ENCODE peak calls at places on chromosomes 5 and 9, in seven cellular contexts. One of them, this sample, is unnamed.

GRCh38 chr9:121906074-121906520 is 187.0 kb downstream of the TTLL11 start:
- DNase-seq in K562: no peak
- DNase-seq in H1: no peak
- DNase-seq in HepG2: no peak
- DNase-seq in GM12878: no peak
- DNase-seq in WTC11: no peak
- DNase-seq in HEK293T: no peak
- DNase-seq in this sample: no peak

GRCh38 chr5:141326088-141326854 is 4.0 kb upstream of the PCDHGA1 start:
- DNase-seq in K562: peak
- DNase-seq in H1: no peak
- DNase-seq in GM12878: no peak
- DNase-seq in HEK293T: peak
- DNase-seq in HepG2: peak
- DNase-seq in WTC11: peak
- DNase-seq in this sample: no peak

GRCh38 chr5:133839721-133840120 is 128.7 kb downstream of the C5orf15 start:
- DNase-seq in HEK293T: no peak
- DNase-seq in WTC11: no peak
- DNase-seq in HepG2: no peak
- DNase-seq in H1: no peak
- DNase-seq in K562: no peak
- DNase-seq in GM12878: no peak
- DNase-seq in this sample: no peak

GRCh38 chr9:89923961-89924504 is 319.2 kb downstream of the GADD45G start:
- DNase-seq in WTC11: no peak
- DNase-seq in GM12878: no peak
- DNase-seq in HEK293T: no peak
- DNase-seq in HepG2: peak
- DNase-seq in K562: no peak
- DNase-seq in H1: no peak
- DNase-seq in this sample: no peak

GRCh38 chr5:34998058-34998789 is 49.5 kb downstream of the AGXT2 start:
- DNase-seq in HEK293T: no peak
- DNase-seq in WTC11: no peak
- DNase-seq in H1: no peak
- DNase-seq in GM12878: no peak
- DNase-seq in K562: no peak
- DNase-seq in HepG2: no peak
- DNase-seq in this sample: no peak

GRCh38 chr5:142186821-142187594 is 78.4 kb downstream of the NDFIP1 start:
- DNase-seq in GM12878: no peak
- DNase-seq in H1: no peak
- DNase-seq in HepG2: peak
- DNase-seq in HEK293T: no peak
- DNase-seq in WTC11: no peak
- DNase-seq in K562: peak
- DNase-seq in this sample: no peak

GRCh38 chr5:34858798-34859197 is 19.8 kb downstream of the TTC23L start:
- DNase-seq in HepG2: no peak
- DNase-seq in WTC11: no peak
- DNase-seq in GM12878: no peak
- DNase-seq in K562: no peak
- DNase-seq in HEK293T: no peak
- DNase-seq in H1: no peak
- DNase-seq in this sample: no peak

GRCh38 chr9:125861405-125862063 is 114.4 kb downstream of the PBX3 start:
- DNase-seq in HepG2: no peak
- DNase-seq in HEK293T: no peak
- DNase-seq in WTC11: no peak
- DNase-seq in H1: no peak
- DNase-seq in GM12878: no peak
- DNase-seq in K562: no peak
- DNase-seq in this sample: no peak

GRCh38 chr5:138408023-138408422 is 30.8 kb upstream of the REEP2 start:
- DNase-seq in K562: no peak
- DNase-seq in GM12878: peak
- DNase-seq in H1: no peak
- DNase-seq in HEK293T: no peak
- DNase-seq in HepG2: no peak
- DNase-seq in WTC11: no peak
- DNase-seq in this sample: no peak

GRCh38 chr9:121284733-121285451 is 16.9 kb downstream of the GSN start:
- DNase-seq in GM12878: no peak
- DNase-seq in HepG2: no peak
- DNase-seq in WTC11: no peak
- DNase-seq in HEK293T: no peak
- DNase-seq in K562: no peak
- DNase-seq in H1: no peak
- DNase-seq in this sample: no peak

GRCh38 chr9:13952906-13953305 is 361.0 kb downstream of the NFIB start:
- DNase-seq in HepG2: no peak
- DNase-seq in HEK293T: no peak
- DNase-seq in GM12878: no peak
- DNase-seq in H1: no peak
- DNase-seq in K562: no peak
- DNase-seq in WTC11: no peak
- DNase-seq in this sample: no peak

GRCh38 chr9:121609845-121610637 is 41.4 kb upstream of the DAB2IP start:
- DNase-seq in WTC11: no peak
- DNase-seq in H1: no peak
- DNase-seq in HEK293T: no peak
- DNase-seq in K562: no peak
- DNase-seq in HepG2: peak
- DNase-seq in GM12878: no peak
- DNase-seq in this sample: peak

GRCh38 chr9:81591791-81592190 is 97.6 kb downstream of the TLE1 start:
- DNase-seq in GM12878: no peak
- DNase-seq in K562: no peak
- DNase-seq in H1: no peak
- DNase-seq in HepG2: no peak
- DNase-seq in HEK293T: no peak
- DNase-seq in WTC11: no peak
- DNase-seq in this sample: no peak

GRCh38 chr5:43993634-43994395 is 390.8 kb downstream of the NNT start:
- DNase-seq in HEK293T: no peak
- DNase-seq in H1: no peak
- DNase-seq in HepG2: peak
- DNase-seq in GM12878: no peak
- DNase-seq in WTC11: no peak
- DNase-seq in K562: no peak
- DNase-seq in this sample: no peak

GRCh38 chr5:43996221-43996620 is 393.0 kb downstream of the FGF10 start:
- DNase-seq in HepG2: no peak
- DNase-seq in HEK293T: no peak
- DNase-seq in GM12878: no peak
- DNase-seq in K562: no peak
- DNase-seq in WTC11: no peak
- DNase-seq in H1: no peak
- DNase-seq in this sample: no peak

GRCh38 chr5:44002381-44002901 is 386.8 kb downstream of the FGF10 start:
- DNase-seq in WTC11: no peak
- DNase-seq in H1: no peak
- DNase-seq in K562: no peak
- DNase-seq in GM12878: no peak
- DNase-seq in HEK293T: no peak
- DNase-seq in HepG2: peak
- DNase-seq in this sample: peak

GRCh38 chr5:44001675-44002380 is 387.4 kb downstream of the FGF10 start:
- DNase-seq in HEK293T: no peak
- DNase-seq in HepG2: peak
- DNase-seq in WTC11: no peak
- DNase-seq in K562: no peak
- DNase-seq in H1: no peak
- DNase-seq in GM12878: no peak
- DNase-seq in this sample: no peak

DNA sequence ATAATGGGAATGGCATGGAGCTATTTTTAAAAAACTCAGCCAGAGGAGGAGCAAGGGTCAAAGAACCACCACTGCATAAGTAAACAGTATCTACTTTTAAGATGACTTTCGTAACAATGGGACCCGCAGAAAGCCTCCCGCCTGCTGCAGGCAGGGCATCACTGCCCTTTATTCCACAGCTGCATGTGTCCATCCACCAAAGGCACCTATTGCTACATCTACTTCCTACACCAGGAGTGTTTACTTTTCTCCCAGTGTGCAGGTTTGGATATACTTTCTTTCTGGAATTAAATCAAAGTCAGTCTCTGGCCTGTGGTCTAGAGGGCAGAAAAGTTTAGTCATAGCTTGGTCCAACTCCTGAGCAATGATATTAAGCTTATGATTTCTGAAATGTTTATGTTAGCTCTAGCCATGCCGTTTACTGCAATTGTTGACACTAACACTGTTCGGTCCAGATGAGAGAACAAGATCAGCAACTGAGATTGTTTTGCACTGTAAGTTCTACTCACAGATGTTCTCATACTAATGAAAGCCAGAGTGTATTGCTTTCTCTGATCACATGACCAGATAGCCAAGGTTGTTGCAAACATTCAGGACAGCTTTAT is 391.5 kb downstream of the FGF10 start:
- DNase-seq in H1: no peak
- DNase-seq in GM12878: no peak
- DNase-seq in HepG2: peak
- DNase-seq in HEK293T: no peak
- DNase-seq in WTC11: no peak
- DNase-seq in K562: no peak
- DNase-seq in this sample: no peak
- TF ChIP-seq SP1 in H1: no peak
- TF ChIP-seq SP1 in GM12878: no peak
- TF ChIP-seq SP1 in HepG2: peak
- TF ChIP-seq SP1 in HEK293T: no peak
- TF ChIP-seq SP1 in WTC11: no peak
- TF ChIP-seq SP1 in K562: no peak
- TF ChIP-seq SP1 in this sample: no peak

GRCh38 chr5:96808541-96808828 is 740 bp upstream of the ERAP1 start:
- DNase-seq in H1: no peak
- DNase-seq in GM12878: no peak
- DNase-seq in HEK293T: no peak
- DNase-seq in WTC11: no peak
- DNase-seq in HepG2: no peak
- DNase-seq in K562: no peak
- DNase-seq in this sample: no peak

GRCh38 chr5:96808868-96809558 is 1.3 kb upstream of the ERAP1 start:
- DNase-seq in HEK293T: no peak
- DNase-seq in HepG2: no peak
- DNase-seq in K562: no peak
- DNase-seq in H1: no peak
- DNase-seq in GM12878: no peak
- DNase-seq in WTC11: no peak
- DNase-seq in this sample: no peak

GRCh38 chr5:96809898-96810297 is 2.2 kb upstream of the ERAP1 start:
- DNase-seq in H1: no peak
- DNase-seq in K562: no peak
- DNase-seq in HEK293T: no peak
- DNase-seq in GM12878: no peak
- DNase-seq in HepG2: no peak
- DNase-seq in WTC11: no peak
- DNase-seq in this sample: no peak

GRCh38 chr5:96812851-96813250 is 5.1 kb upstream of the ERAP1 start:
- DNase-seq in WTC11: no peak
- DNase-seq in GM12878: no peak
- DNase-seq in HepG2: no peak
- DNase-seq in HEK293T: no peak
- DNase-seq in K562: peak
- DNase-seq in H1: no peak
- DNase-seq in this sample: no peak

DNA sequence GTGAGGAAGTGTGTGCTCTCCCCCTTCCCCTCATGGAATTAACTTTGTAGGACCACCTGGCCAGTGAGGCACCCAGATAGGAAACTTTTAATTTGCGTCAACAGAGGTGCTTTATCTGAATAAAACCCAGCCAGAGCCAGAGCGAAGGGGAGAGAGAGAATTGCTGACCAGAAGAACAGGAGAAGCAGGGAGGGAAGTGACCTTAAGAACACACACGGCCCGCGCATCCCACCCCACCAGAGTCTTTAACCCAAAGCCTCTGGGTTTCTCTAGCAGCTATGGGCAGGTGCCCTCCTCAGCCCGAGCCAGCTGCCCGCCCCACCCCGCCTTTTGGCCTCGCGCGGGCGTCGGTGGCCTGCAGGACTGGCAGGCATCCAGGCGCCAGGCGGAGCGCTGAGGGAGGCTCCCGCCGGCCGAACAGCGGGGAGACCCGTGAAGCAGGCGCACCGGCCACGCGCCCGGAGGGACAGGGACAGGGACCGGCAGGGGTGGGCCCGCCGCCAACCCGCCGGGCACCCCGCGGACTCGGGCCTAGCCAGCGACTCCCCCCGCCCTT is 568 bp downstream of the ERAP1 start:
- DNase-seq in HepG2: peak
- DNase-seq in WTC11: no peak
- DNase-seq in H1: no peak
- DNase-seq in K562: peak
- DNase-seq in GM12878: no peak
- DNase-seq in HEK293T: peak
- DNase-seq in this sample: no peak
- TF ChIP-seq SP1 in HepG2: no peak
- TF ChIP-seq SP1 in WTC11: no peak
- TF ChIP-seq SP1 in H1: no peak
- TF ChIP-seq SP1 in K562: no peak
- TF ChIP-seq SP1 in GM12878: no peak
- TF ChIP-seq SP1 in HEK293T: no peak
- TF ChIP-seq SP1 in this sample: no peak

GRCh38 chr9:2337131-2337530 is 284.5 kb upstream of the VLDLR start:
- DNase-seq in HepG2: no peak
- DNase-seq in K562: no peak
- DNase-seq in WTC11: no peak
- DNase-seq in H1: no peak
- DNase-seq in HEK293T: no peak
- DNase-seq in GM12878: no peak
- DNase-seq in this sample: no peak

GRCh38 chr9:2338770-2339169 is 282.8 kb upstream of the VLDLR start:
- DNase-seq in GM12878: no peak
- DNase-seq in HepG2: no peak
- DNase-seq in HEK293T: no peak
- DNase-seq in K562: no peak
- DNase-seq in H1: no peak
- DNase-seq in WTC11: no peak
- DNase-seq in this sample: no peak

GRCh38 chr9:2335260-2335659 is 286.3 kb upstream of the VLDLR start:
- DNase-seq in K562: no peak
- DNase-seq in WTC11: no peak
- DNase-seq in GM12878: no peak
- DNase-seq in HepG2: no peak
- DNase-seq in H1: no peak
- DNase-seq in HEK293T: no peak
- DNase-seq in this sample: no peak

GRCh38 chr9:2337602-2338001 is 284.0 kb upstream of the VLDLR start:
- DNase-seq in H1: no peak
- DNase-seq in WTC11: no peak
- DNase-seq in K562: no peak
- DNase-seq in GM12878: no peak
- DNase-seq in HepG2: no peak
- DNase-seq in HEK293T: no peak
- DNase-seq in this sample: no peak

GRCh38 chr9:2336055-2336454 is 285.5 kb upstream of the VLDLR start:
- DNase-seq in WTC11: no peak
- DNase-seq in GM12878: no peak
- DNase-seq in K562: no peak
- DNase-seq in HepG2: no peak
- DNase-seq in H1: no peak
- DNase-seq in HEK293T: no peak
- DNase-seq in this sample: no peak
- TF ChIP-seq SP1 in WTC11: no peak
- TF ChIP-seq SP1 in GM12878: no peak
- TF ChIP-seq SP1 in K562: no peak
- TF ChIP-seq SP1 in HepG2: no peak
- TF ChIP-seq SP1 in H1: no peak
- TF ChIP-seq SP1 in HEK293T: no peak
- TF ChIP-seq SP1 in this sample: no peak

GRCh38 chr9:104934686-104935413 is 6.9 kb upstream of the ABCA1 start:
- DNase-seq in H1: no peak
- DNase-seq in HepG2: no peak
- DNase-seq in GM12878: no peak
- DNase-seq in WTC11: no peak
- DNase-seq in HEK293T: no peak
- DNase-seq in K562: no peak
- DNase-seq in this sample: no peak
- TF ChIP-seq SP1 in H1: no peak
- TF ChIP-seq SP1 in HepG2: no peak
- TF ChIP-seq SP1 in GM12878: no peak
- TF ChIP-seq SP1 in WTC11: no peak
- TF ChIP-seq SP1 in HEK293T: no peak
- TF ChIP-seq SP1 in K562: no peak
- TF ChIP-seq SP1 in this sample: no peak

This sample was measured in HCT116.